ENCODE peak calls at places on chromosomes 13 and 19, in five cellular contexts. P is ELF-1, K is iPS DF 6.9, B is AG09309, S is cerebellum. F is an unnamed sample.

GRCh38 chr13:73870036-73870741 is 264.0 kb downstream of the KLF12 start:
- DNase-seq in B (no peak), S (no peak), P (no peak), K (no peak), F (no peak)

GRCh38 chr13:109395014-109395413 is 391.4 kb downstream of the IRS2 start:
- DNase-seq in K (no peak), S (no peak), P (no peak), B (no peak), F (no peak)

GRCh38 chr19:36838784-36839324 is 667 bp upstream of the ZNF790 start:
- DNase-seq in P (no peak), B (no peak), K (no peak), S (no peak), F (no peak)

GRCh38 chr13:114142640-114143490 is 10.4 kb upstream of the RASA3 start:
- DNase-seq in S (no peak), B (no peak), K (no peak), P (peak; percentile 4), F (no peak)

GRCh38 chr13:59514316-59514715 is 649.4 kb downstream of the DIAPH3 start:
- DNase-seq in S (peak; percentile 28), P (no peak), B (no peak), K (no peak), F (no peak)

GRCh38 chr13:57073983-57074382 is 66.7 kb upstream of the PRR20A start:
- DNase-seq in K (no peak), P (no peak), S (no peak), B (no peak), F (no peak)

GRCh38 chr13:41700790-41701310 is 243.5 kb downstream of the RGCC start:
- DNase-seq in S (peak; percentile 15), P (no peak), K (no peak), B (peak; percentile 66), F (peak; percentile 35)

GRCh38 chr19:33303791-33304759 is 1.7 kb upstream of the CEBPA start:
- DNase-seq in B (no peak), P (no peak), K (no peak), S (no peak), F (no peak)

GRCh38 chr13:99909836-99910619 is 61.5 kb downstream of the ZIC5 start:
- DNase-seq in K (no peak), S (peak; percentile 64), B (no peak), P (no peak), F (no peak)

GRCh38 chr19:35262101-35262761 is 6.5 kb upstream of the USF2 start:
- DNase-seq in K (no peak), B (no peak), S (no peak), P (no peak), F (no peak)

GRCh38 chr19:8451885-8452284 is 7.1 kb downstream of the HNRNPM start:
- DNase-seq in B (no peak), P (no peak), K (no peak), S (no peak), F (peak; percentile 88)

GRCh38 chr19:46904114-46905060 is 43.6 kb downstream of the ARHGAP35 start:
- DNase-seq in K (no peak), S (no peak), P (peak; percentile 78), B (no peak), F (no peak)

GRCh38 chr19:37979547-37980082 is 72.6 kb downstream of the SIPA1L3 start:
- DNase-seq in P (no peak), K (no peak), B (no peak), S (no peak), F (peak; percentile 98)

GRCh38 chr13:76383671-76384461 is 502.3 kb downstream of the KCTD12 start:
- DNase-seq in B (peak; percentile 57), K (no peak), S (no peak), P (no peak), F (peak; percentile 77)

GRCh38 chr19:5308471-5309437 is 31.9 kb downstream of the PTPRS start:
- DNase-seq in K (no peak), B (no peak), P (peak; percentile 36), S (peak; percentile 81), F (peak; percentile 87)

GRCh38 chr13:66037096-66037495 is 1193.0 kb downstream of the PCDH9 start:
- DNase-seq in K (no peak), S (no peak), P (no peak), B (no peak), F (no peak)

GRCh38 chr19:50365434-50366306 is at the start of gene NAPSA:
- DNase-seq in P (no peak), K (no peak), S (no peak), B (no peak), F (no peak)

F was measured in mammary epithelial cell.